ENCODE peak calls at places on chromosomes 16 and 17, in ten cellular contexts. J, I, L, B, Z, K, S, X, O and A are unnamed samples. For H3K27me3, the result is how much of the 10 kb centered on the place peaks cover.

GRCh38 chr16:89038811-89039735 is 54.6 kb upstream of the ACSF3 start:
- DNase-seq in J (no peak), I (no peak), L (no peak), B (no peak), Z (no peak), K (no peak), S (no peak), X (no peak), O (no peak), A (no peak)

GRCh38 chr17:70961341-70961740 is 792.0 kb downstream of the KCNJ2 start:
- DNase-seq in J (no peak), I (peak), L (no peak), B (no peak), Z (no peak), K (no peak), S (no peak), X (no peak), O (no peak), A (no peak)

GRCh38 chr17:82791532-82791931 is 39.7 kb downstream of the TBCD start:
- DNase-seq in J (no peak), I (peak), L (peak), B (no peak), Z (no peak), K (no peak), S (no peak), X (peak), O (no peak), A (peak)

GRCh38 chr17:11404431-11404830 is 163.4 kb downstream of the SHISA6 start:
- DNase-seq in J (no peak), I (no peak), L (peak), B (no peak), Z (peak), K (no peak), S (no peak), X (no peak), O (no peak), A (peak)

GRCh38 chr17:28112199-28112995 is 69.9 kb downstream of the NLK start:
- DNase-seq in J (no peak), I (no peak), L (peak), B (no peak), Z (no peak), K (no peak), S (peak), X (peak), O (no peak), A (no peak)

GRCh38 chr17:76687278-76688164 is 23.2 kb downstream of the MXRA7 start:
- DNase-seq in J (no peak), I (no peak), L (no peak), B (peak), Z (no peak), K (no peak), S (no peak), X (no peak), O (no peak), A (no peak)

GRCh38 chr17:46940692-46941404 is 17.9 kb downstream of the GOSR2 start:
- DNase-seq in J (peak), I (peak), L (peak), B (peak), Z (peak), K (peak), S (peak), X (peak), O (peak), A (no peak)

GRCh38 chr16:14298374-14299122 is 227.4 kb downstream of the MRTFB start:
- DNase-seq in J (no peak), I (no peak), L (no peak), B (no peak), Z (no peak), K (no peak), S (no peak), X (no peak), O (no peak), A (no peak)

GRCh38 chr17:56676807-56677206 is 83.3 kb downstream of the NOG start:
- DNase-seq in J (no peak), I (no peak), L (peak), B (no peak), Z (no peak), K (no peak), S (no peak), X (no peak), O (no peak), A (no peak)

GRCh38 chr16:76343761-76344160 is 66.6 kb downstream of the CNTNAP4 start:
- DNase-seq in J (no peak), I (no peak), L (no peak), B (no peak), Z (no peak), K (no peak), S (no peak), X (no peak), O (no peak), A (no peak)

GRCh38 chr16:69867796-69868565 is 83.2 kb upstream of the CLEC18A start:
- DNase-seq in J (no peak), I (no peak), L (no peak), B (no peak), Z (no peak), K (no peak), S (no peak), X (no peak), O (no peak), A (no peak)

GRCh38 chr17:31093866-31094599 is 744 bp upstream of the NF1 start:
- DNase-seq in J (no peak), I (no peak), L (no peak), B (no peak), Z (peak), K (no peak), S (peak), X (no peak), O (no peak), A (no peak)

GRCh38 chr17:5843366-5844026 is 226.7 kb upstream of the WSCD1 start:
- DNase-seq in J (no peak), I (no peak), L (no peak), B (no peak), Z (no peak), K (no peak), S (no peak), X (no peak), O (no peak), A (no peak)

GRCh38 chr16:86515780-86516617 is 5.7 kb downstream of the FOXF1 start:
- DNase-seq in J (no peak), I (no peak), L (no peak), B (no peak), Z (no peak), K (no peak), S (peak), X (no peak), O (no peak), A (no peak)

GRCh38 chr17:31680126-31680525 is 178.9 kb downstream of the COPRS start:
- DNase-seq in J (no peak), I (no peak), L (no peak), B (no peak), Z (no peak), K (no peak), S (no peak), X (no peak), O (no peak), A (no peak)

GRCh38 chr16:85182774-85183173 is 70.5 kb upstream of the CIBAR2 start:
- DNase-seq in J (no peak), I (no peak), L (no peak), B (no peak), Z (no peak), K (no peak), S (no peak), X (no peak), O (no peak), A (no peak)

GRCh38 chr16:72050769-72051464 is 3.4 kb upstream of the HP start:
- DNase-seq in J (no peak), I (no peak), L (no peak), B (no peak), Z (no peak), K (no peak), S (no peak), X (no peak), O (no peak), A (no peak)

GRCh38 chr16:53541326-53541725 is 38.3 kb upstream of the AKTIP start:
- DNase-seq in J (no peak), I (no peak), L (no peak), B (no peak), Z (no peak), K (no peak), S (no peak), X (no peak), O (no peak), A (no peak)

GRCh38 chr16:68786685-68787418 is 49.8 kb downstream of the CDH1 start:
- DNase-seq in J (no peak), I (no peak), L (no peak), B (no peak), Z (peak), K (no peak), S (no peak), X (peak), O (no peak), A (no peak)

GRCh38 chr17:77601054-77601979 is 357.2 kb upstream of the TNRC6C start:
- DNase-seq in J (no peak), I (no peak), L (no peak), B (peak), Z (no peak), K (no peak), S (no peak), X (no peak), O (no peak), A (no peak)

GRCh38 chr16:68342620-68343019 is 31.8 kb downstream of the PRMT7 start:
- DNase-seq in J (no peak), I (no peak), L (no peak), B (no peak), Z (no peak), K (no peak), S (no peak), X (no peak), O (no peak), A (no peak)

GRCh38 chr17:81434079-81434478 is 38.8 kb downstream of the BAHCC1 start:
- DNase-seq in J (no peak), I (no peak), L (no peak), B (no peak), Z (peak), K (no peak), S (no peak), X (no peak), O (no peak), A (peak)
- H3K4me3 ChIP-seq in J (no peak), I (no peak), L (no peak), B (no peak), Z (no peak), K (no peak), S (no peak), X (no peak), O (no peak), A (no peak)

DNA sequence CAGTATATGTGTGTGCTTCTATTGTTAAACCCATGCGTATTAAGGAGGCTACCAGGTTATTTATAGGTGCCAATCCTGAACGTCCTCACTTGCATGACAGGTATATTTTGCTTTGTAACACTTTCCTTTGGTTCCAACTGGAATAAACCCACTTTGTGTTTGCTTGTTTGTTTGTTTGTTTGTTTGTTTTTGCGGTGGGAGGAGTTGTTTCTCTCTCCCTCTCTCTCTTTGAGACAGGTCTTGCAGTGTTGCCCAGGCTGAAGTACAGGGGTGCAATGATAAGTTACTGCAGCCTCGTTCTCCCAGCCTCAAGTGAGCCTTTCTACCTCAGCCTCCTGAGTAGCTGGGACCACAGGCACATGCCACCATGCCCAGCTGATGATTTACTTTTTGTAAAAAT is 28.7 kb downstream of the NACA2 start:
- DNase-seq in J (no peak), I (no peak), L (no peak), B (no peak), Z (no peak), K (no peak), S (no peak), X (no peak), O (no peak), A (no peak)
- H3K27me3 ChIP-seq in J (under half), I (under half), L (under half), B (under half), Z (under half), K (under half), S (under half), X (under half), O (under half), A (under half)

DNA sequence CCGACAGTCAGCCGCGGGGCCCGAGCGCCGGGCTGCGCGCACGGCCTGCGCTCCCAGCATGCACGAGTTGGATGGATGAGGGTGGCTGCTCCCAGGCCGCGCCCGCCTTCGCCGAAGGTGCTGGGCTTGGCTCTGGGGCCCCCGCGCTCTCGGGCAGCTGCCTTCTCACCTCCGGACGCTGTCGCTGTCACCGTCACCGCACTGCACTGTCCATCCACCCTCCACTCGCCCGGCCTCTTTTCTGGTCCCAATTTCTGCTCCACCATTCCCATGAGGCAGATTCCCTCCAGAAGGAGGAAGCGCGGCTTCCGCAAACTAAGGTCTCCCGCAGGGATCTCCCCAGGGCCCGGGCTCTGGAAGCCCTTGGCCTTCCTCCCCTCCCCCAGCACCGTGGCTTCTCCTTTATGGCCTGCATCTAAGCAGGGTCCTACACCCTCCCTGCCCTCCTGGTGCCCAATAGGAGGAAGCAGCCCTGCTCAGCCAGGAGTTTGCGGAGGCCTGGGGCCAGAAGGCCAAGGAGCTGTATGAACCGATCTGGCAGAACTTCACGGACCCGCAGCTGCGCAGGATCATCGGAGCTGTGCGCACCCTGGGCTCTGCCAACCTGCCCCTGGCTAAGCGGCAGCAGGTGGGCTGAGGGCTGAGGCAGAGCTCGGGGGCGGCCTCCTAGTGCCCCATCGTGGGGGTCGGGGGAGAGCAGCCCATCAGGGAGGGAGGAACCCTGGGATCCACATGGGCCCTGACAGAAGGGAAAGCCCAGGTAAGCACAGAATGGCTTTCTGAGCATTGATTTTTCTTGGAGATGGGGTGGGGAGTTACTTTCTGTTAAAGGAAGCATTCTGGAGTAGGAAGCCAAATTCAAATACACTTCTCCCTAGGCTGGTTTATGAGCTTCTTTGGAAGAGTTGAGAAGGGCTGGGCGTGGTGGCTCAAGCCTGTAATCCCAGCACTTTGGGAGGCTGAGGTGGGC is 895 bp downstream of the ACE start:
- DNase-seq in J (no peak), I (no peak), L (peak), B (no peak), Z (no peak), K (no peak), S (peak), X (no peak), O (no peak), A (no peak)
- H3K4me3 ChIP-seq in J (peak), I (peak), L (peak), B (peak), Z (peak), K (peak), S (no peak), X (peak), O (peak), A (peak)

GRCh38 chr17:50627386-50627781 is 7.3 kb upstream of the ABCC3 start:
- DNase-seq in J (no peak), I (no peak), L (no peak), B (no peak), Z (no peak), K (no peak), S (no peak), X (no peak), O (no peak), A (no peak)
- H3K27me3 ChIP-seq in J (under half), I (under half), L (under half), B (under half), Z (under half), K (under half), S (under half), X (under half), O (under half), A (under half)

GRCh38 chr16:84138824-84139627 is 6.0 kb downstream of the HSDL1 start:
- DNase-seq in J (no peak), I (no peak), L (peak), B (peak), Z (no peak), K (peak), S (peak), X (peak), O (peak), A (no peak)
- H3K4me3 ChIP-seq in J (no peak), I (no peak), L (no peak), B (no peak), Z (no peak), K (peak), S (no peak), X (no peak), O (peak), A (no peak)

DNA sequence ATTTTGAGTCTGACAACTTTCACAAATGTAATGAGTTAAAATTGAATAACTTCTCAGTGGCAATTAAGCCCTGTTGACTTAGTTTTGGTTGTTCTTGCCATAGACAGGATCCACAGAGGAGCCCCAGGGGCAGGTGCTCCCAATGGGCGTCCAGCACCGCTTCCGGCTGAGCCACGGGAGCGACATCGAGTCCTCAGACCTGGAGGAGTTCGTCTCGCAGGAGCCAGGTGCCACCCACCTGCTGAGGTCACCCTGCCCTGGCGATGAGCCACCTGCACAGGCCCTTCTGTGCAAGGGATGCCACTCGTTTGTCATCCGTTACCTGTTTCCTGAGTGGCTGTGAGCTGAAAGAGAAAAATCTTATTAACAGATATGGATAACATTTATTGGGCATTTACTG is 10.7 kb downstream of the CCDC40 start:
- DNase-seq in J (no peak), I (no peak), L (no peak), B (no peak), Z (no peak), K (no peak), S (no peak), X (no peak), O (no peak), A (no peak)
- H3K27me3 ChIP-seq in J (under half), I (under half), L (under half), B (under half), Z (under half), K (under half), S (under half), X (under half), O (half or more), A (under half)

GRCh38 chr16:2818278-2818876 is 1.3 kb downstream of the PRSS21 start:
- DNase-seq in J (no peak), I (no peak), L (no peak), B (no peak), Z (no peak), K (no peak), S (no peak), X (no peak), O (no peak), A (no peak)
- H3K4me3 ChIP-seq in J (no peak), I (no peak), L (no peak), B (no peak), Z (no peak), K (no peak), S (no peak), X (no peak), O (no peak), A (no peak)

DNA sequence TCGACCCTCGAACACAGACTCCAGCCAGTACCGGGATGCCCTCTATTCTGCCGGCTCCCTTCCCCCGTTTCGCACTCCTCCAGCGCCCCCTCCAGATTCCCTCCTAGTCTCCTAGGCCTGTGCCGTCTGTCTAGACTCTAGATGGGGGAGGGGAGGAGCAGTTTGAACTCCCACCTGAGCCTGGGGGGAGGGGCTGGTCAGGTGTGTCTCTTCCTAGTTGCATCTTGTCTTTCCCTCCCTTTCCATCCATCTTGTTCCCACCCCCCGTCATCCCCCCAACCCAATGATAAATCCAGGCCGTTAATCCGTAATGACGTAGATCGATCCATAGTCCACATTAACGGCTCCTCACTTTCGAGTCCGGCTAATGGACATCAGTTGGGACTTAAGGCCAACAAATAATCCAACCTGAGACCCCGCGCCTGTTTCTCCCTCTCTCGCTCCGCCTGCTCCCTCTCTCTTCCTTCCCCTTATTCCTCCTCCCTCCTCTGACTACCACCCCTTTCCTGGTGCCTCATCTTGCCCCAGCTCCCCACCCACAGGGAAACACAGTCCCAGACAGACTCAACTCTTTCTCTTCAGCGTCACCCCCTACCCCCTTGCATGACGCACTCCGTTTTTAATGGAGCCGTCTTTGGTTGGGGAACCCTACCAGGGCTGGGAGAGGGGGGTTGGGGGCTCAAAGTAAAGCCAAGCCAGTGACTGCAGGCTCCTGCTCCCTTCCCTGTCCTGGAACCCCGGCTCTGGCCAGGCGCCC is 3.3 kb upstream of the HOXB5 start:
- DNase-seq in J (no peak), I (no peak), L (no peak), B (no peak), Z (no peak), K (no peak), S (no peak), X (peak), O (no peak), A (no peak)
- H3K27me3 ChIP-seq in J (half or more), I (under half), L (under half), B (half or more), Z (under half), K (under half), S (half or more), X (under half), O (half or more), A (under half)